ENCODE peak calls at places on chromosomes 2 and 18, in eight cellular contexts. P is thyroid gland, Z is PC-9, F is GM12864, L is adrenal gland, A is OCI-LY7, I is tibial artery, C is DND-41. N is an unnamed sample.

GRCh38 chr2:121485039-121485438 is 45.6 kb upstream of the RNU4ATAC start:
- DNase-seq in Z (no peak), P (no peak), F (no peak), C (no peak), A (no peak), I (no peak), L (no peak), N (no peak)

GRCh38 chr2:231961349-231962166 is at the start of gene DIS3L2:
- DNase-seq in C (peak), L (peak), I (peak), P (peak), Z (peak), F (peak), A (peak), N (peak)

GRCh38 chr2:73984922-73985317 is 210 bp downstream of the TET3 start:
- DNase-seq in L (peak), A (no peak), C (peak), P (peak), Z (peak), I (no peak), F (no peak), N (no peak)

GRCh38 chr2:38720613-38721241 is 30.4 kb downstream of the SRSF7 start:
- DNase-seq in L (peak), F (peak), P (peak), A (no peak), I (peak), Z (peak), C (no peak), N (no peak)

GRCh38 chr2:17522303-17522702 is 4.1 kb upstream of the RAD51AP2 start:
- DNase-seq in I (no peak), F (no peak), A (no peak), Z (no peak), P (no peak), C (no peak), L (no peak), N (no peak)

GRCh38 chr18:10057808-10058791 is 144.3 kb downstream of the VAPA start:
- DNase-seq in F (no peak), Z (no peak), A (no peak), C (no peak), P (no peak), L (no peak), I (peak), N (no peak)

GRCh38 chr2:240957656-240958365 is 40.6 kb upstream of the SNED1 start:
- DNase-seq in F (no peak), I (peak), P (peak), L (peak), A (no peak), C (peak), Z (no peak), N (no peak)

GRCh38 chr2:127829845-127830246 is 18.9 kb upstream of the WDR33 start:
- DNase-seq in P (no peak), I (no peak), C (peak), L (no peak), A (peak), F (peak), Z (no peak), N (peak)

GRCh38 chr2:735670-736218 is 58.5 kb upstream of the TMEM18 start:
- DNase-seq in A (no peak), I (no peak), P (no peak), Z (no peak), L (no peak), C (no peak), F (no peak), N (no peak)

GRCh38 chr2:120887844-120888243 is 152.2 kb downstream of the GLI2 start:
- DNase-seq in P (no peak), I (no peak), C (no peak), Z (no peak), F (no peak), L (no peak), A (no peak), N (no peak)

GRCh38 chr18:75429975-75430374 is 2.5 kb upstream of the SMIM21 start:
- DNase-seq in I (no peak), P (no peak), Z (no peak), A (no peak), F (no peak), C (no peak), L (no peak), N (no peak)

GRCh38 chr2:42931147-42931817 is 138.9 kb upstream of the HAAO start:
- DNase-seq in F (no peak), C (no peak), L (no peak), Z (no peak), A (peak), I (no peak), P (no peak), N (no peak)

GRCh38 chr2:42928161-42928691 is 135.8 kb upstream of the HAAO start:
- DNase-seq in I (no peak), C (no peak), P (peak), F (no peak), A (no peak), L (no peak), Z (no peak), N (no peak)

GRCh38 chr2:42929985-42930581 is 137.7 kb upstream of the HAAO start:
- DNase-seq in C (no peak), F (no peak), A (no peak), P (no peak), I (peak), L (no peak), Z (no peak), N (no peak)

GRCh38 chr2:42928692-42929576 is 136.6 kb upstream of the HAAO start:
- DNase-seq in I (no peak), A (peak), L (no peak), P (no peak), C (no peak), Z (no peak), F (no peak), N (no peak)

GRCh38 chr2:42929577-42929984 is 137.2 kb upstream of the HAAO start:
- DNase-seq in Z (no peak), C (no peak), I (no peak), L (no peak), F (no peak), P (no peak), A (no peak), N (no peak)
- H3K4me3 ChIP-seq in Z (no peak), C (no peak), I (no peak), L (no peak), F (no peak), P (no peak), A (no peak), N (no peak)

DNA sequence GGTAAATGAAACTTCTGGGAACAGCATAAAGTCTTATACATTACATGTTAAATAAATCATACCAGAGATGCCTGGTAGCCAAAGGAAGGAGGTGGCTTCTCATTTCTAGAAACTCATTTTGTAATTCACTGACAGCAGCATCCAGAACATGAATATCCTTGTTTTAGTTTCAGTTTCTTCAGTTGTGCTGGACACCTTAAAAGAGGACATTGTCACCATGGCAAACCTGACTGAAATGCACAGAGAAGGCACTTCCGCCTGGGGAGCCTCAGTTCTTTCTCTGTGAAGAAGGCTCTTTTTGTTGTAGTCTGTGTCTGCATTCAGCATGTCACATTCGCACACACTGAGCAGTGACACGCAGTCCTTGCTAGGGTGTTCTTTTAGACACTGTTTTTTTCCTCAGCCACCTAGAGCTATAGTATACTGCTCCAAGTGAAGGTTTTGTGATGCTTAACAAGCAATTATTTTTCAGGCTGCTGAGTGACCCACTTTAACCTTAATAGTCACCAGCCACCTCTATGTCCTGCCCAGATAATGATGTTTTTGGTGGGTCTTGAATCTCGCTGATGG is 9.5 kb upstream of the RPRM start:
- DNase-seq in A (no peak), F (no peak), Z (no peak), L (no peak), I (no peak), C (no peak), P (no peak), N (no peak)
- H3K4me3 ChIP-seq in A (no peak), F (no peak), Z (no peak), L (no peak), I (no peak), C (no peak), P (no peak), N (no peak)

GRCh38 chr2:100070078-100070477 is 72.3 kb downstream of the AFF3 start:
- DNase-seq in I (no peak), P (no peak), A (no peak), C (no peak), F (no peak), L (no peak), Z (no peak), N (peak)
- H3K4me3 ChIP-seq in I (no peak), P (no peak), A (no peak), C (no peak), F (no peak), L (no peak), Z (no peak), N (no peak)

GRCh38 chr2:237956402-237956736 is 10.4 kb upstream of the UBE2F start:
- DNase-seq in C (no peak), Z (no peak), F (no peak), I (no peak), L (no peak), P (no peak), A (no peak), N (no peak)
- H3K4me3 ChIP-seq in C (no peak), Z (no peak), F (no peak), I (peak), L (no peak), P (no peak), A (no peak), N (no peak)

GRCh38 chr2:159513745-159514144 is 102.6 kb downstream of the BAZ2B start:
- DNase-seq in F (no peak), C (no peak), P (no peak), A (no peak), Z (no peak), I (no peak), L (no peak), N (no peak)

GRCh38 chr2:159515482-159515881 is 100.9 kb downstream of the BAZ2B start:
- DNase-seq in I (no peak), F (no peak), Z (no peak), A (no peak), P (no peak), C (no peak), L (no peak), N (no peak)

GRCh38 chr2:159521272-159521671 is 95.1 kb downstream of the BAZ2B start:
- DNase-seq in C (no peak), A (no peak), F (no peak), L (no peak), I (no peak), Z (no peak), P (no peak), N (no peak)

GRCh38 chr2:159518321-159519005 is 97.9 kb downstream of the BAZ2B start:
- DNase-seq in Z (no peak), C (no peak), A (no peak), P (no peak), I (no peak), L (no peak), F (no peak), N (no peak)

GRCh38 chr2:159516241-159516758 is 100.0 kb downstream of the BAZ2B start:
- DNase-seq in L (no peak), P (no peak), F (peak), A (peak), I (no peak), C (peak), Z (peak), N (no peak)
- H3K4me3 ChIP-seq in L (peak), P (peak), F (peak), A (peak), I (peak), C (peak), Z (peak), N (no peak)

N was measured in Jurkat, Clone E6-1.